ENCODE peak calls at places on chromosome 13, in eight cellular contexts. Q, X, I, L, Y, R, G and W are unnamed samples.

GRCh38 chr13:112194579-112194978 is 127.6 kb downstream of the SOX1 start:
- DNase-seq in Q (no peak), X (no peak), I (no peak), L (no peak), Y (no peak), R (no peak), G (no peak), W (no peak)

GRCh38 chr13:114212096-114212495 is 22.6 kb upstream of the CDC16 start:
- DNase-seq in Q (no peak), X (no peak), I (no peak), L (no peak), Y (no peak), R (no peak), G (no peak), W (no peak)

GRCh38 chr13:88979465-88980180 is 1308.5 kb downstream of the SLITRK5 start:
- DNase-seq in Q (no peak), X (no peak), I (no peak), L (no peak), Y (no peak), R (no peak), G (no peak), W (no peak)

GRCh38 chr13:27425918-27426630 is 1.7 kb downstream of the GTF3A start:
- DNase-seq in Q (no peak), X (peak; percentile 82), I (peak; percentile 92), L (peak; percentile 64), Y (peak; percentile 83), R (peak; percentile 92), G (peak; percentile 88), W (peak; percentile 47)

GRCh38 chr13:113045214-113046007 is 60.2 kb upstream of the F7 start:
- DNase-seq in Q (no peak), X (no peak), I (no peak), L (peak; percentile 25), Y (no peak), R (no peak), G (no peak), W (no peak)

GRCh38 chr13:38866649-38867048 is 124.0 kb downstream of the STOML3 start:
- DNase-seq in Q (no peak), X (peak; percentile 29), I (no peak), L (no peak), Y (no peak), R (no peak), G (no peak), W (no peak)

GRCh38 chr13:28796938-28797257 is 23.2 kb upstream of the MTUS2 start:
- DNase-seq in Q (no peak), X (no peak), I (no peak), L (no peak), Y (no peak), R (no peak), G (no peak), W (no peak)

GRCh38 chr13:66262330-66262729 is 967.8 kb downstream of the PCDH9 start:
- DNase-seq in Q (no peak), X (no peak), I (no peak), L (no peak), Y (no peak), R (no peak), G (no peak), W (no peak)

GRCh38 chr13:33493672-33494365 is 208.3 kb upstream of the STARD13 start:
- DNase-seq in Q (no peak), X (no peak), I (no peak), L (no peak), Y (no peak), R (no peak), G (no peak), W (no peak)

GRCh38 chr13:39336207-39336606 is 266.8 kb downstream of the LHFPL6 start:
- DNase-seq in Q (no peak), X (no peak), I (no peak), L (no peak), Y (no peak), R (no peak), G (no peak), W (no peak)

GRCh38 chr13:77919351-77920294 is 992 bp upstream of the EDNRB start:
- DNase-seq in Q (no peak), X (no peak), I (no peak), L (peak; percentile 70), Y (no peak), R (peak; percentile 76), G (peak; percentile 82), W (peak; percentile 15)

GRCh38 chr13:100510208-100510997 is 78.2 kb downstream of the GGACT start:
- DNase-seq in Q (no peak), X (no peak), I (no peak), L (no peak), Y (no peak), R (no peak), G (no peak), W (no peak)

GRCh38 chr13:48562296-48563066 is 29.6 kb upstream of the RCBTB2 start:
- DNase-seq in Q (no peak), X (no peak), I (no peak), L (no peak), Y (no peak), R (no peak), G (no peak), W (no peak)

GRCh38 chr13:41384749-41385503 is 72.4 kb upstream of the RGCC start:
- DNase-seq in Q (no peak), X (peak; percentile 18), I (no peak), L (no peak), Y (no peak), R (no peak), G (no peak), W (no peak)
- TF ChIP-seq CTCF in Q (no peak), X (peak; percentile 33), I (peak; percentile 49), L (peak; percentile 37), Y (no peak), R (no peak), G (no peak), W (peak; percentile 70)

GRCh38 chr13:68234278-68234677 is 1004.1 kb upstream of the PCDH9 start:
- DNase-seq in Q (no peak), X (peak; percentile 7), I (no peak), L (no peak), Y (no peak), R (no peak), G (no peak), W (no peak)
- TF ChIP-seq CTCF in Q (no peak), X (no peak), I (no peak), L (no peak), Y (no peak), R (no peak), G (no peak), W (no peak)

GRCh38 chr13:70098669-70099068 is 9.0 kb upstream of the ATXN8OS start:
- DNase-seq in Q (no peak), X (no peak), I (no peak), L (no peak), Y (no peak), R (no peak), G (no peak), W (no peak)
- TF ChIP-seq CTCF in Q (no peak), X (peak; percentile 33), I (no peak), L (peak; percentile 32), Y (no peak), R (no peak), G (no peak), W (peak; percentile 66)

DNA sequence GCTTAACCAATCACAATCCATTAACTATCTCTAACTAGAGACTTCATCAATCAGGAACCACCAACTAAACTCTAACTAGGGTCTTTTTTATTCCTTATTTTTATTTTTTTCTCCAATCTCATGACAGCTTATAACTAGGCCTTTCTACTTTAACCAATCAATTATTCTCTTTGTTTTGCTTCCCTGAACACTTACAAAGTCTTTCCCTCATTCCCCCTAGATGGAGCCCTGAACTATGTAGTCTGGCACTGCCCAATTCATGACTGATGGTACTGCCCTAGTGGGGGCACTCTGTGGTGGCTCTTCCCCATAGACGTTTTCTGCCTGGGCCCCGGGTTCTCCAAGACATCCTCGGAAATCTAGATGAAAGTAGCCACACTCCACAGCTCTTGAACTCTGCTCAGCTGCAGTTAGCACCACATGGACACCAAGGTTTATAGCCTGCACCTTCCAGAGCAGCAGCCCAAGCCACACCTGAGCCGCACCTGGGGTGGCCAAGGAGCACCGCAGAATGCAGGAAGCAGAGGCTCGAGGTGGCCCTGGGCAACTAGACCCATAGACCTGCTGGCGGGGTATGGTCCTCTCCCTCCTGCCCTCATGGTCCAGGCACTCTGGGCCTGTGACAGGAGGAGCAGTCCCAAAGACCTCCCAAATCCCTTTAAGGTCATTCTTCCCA is 6.6 kb downstream of the ATP7B start:
- DNase-seq in Q (no peak), X (no peak), I (no peak), L (no peak), Y (no peak), R (no peak), G (no peak), W (no peak)
- TF ChIP-seq CTCF in Q (no peak), X (no peak), I (no peak), L (no peak), Y (no peak), R (no peak), G (no peak), W (no peak)

GRCh38 chr13:110444226-110444653 is 117.3 kb downstream of the RAB20 start:
- DNase-seq in Q (no peak), X (no peak), I (no peak), L (no peak), Y (no peak), R (no peak), G (no peak), W (no peak)
- TF ChIP-seq CTCF in Q (no peak), X (no peak), I (no peak), L (peak; percentile 36), Y (no peak), R (peak; percentile 37), G (no peak), W (no peak)

GRCh38 chr13:30671271-30671815 is 53.6 kb downstream of the USPL1 start:
- DNase-seq in Q (no peak), X (no peak), I (no peak), L (no peak), Y (no peak), R (no peak), G (no peak), W (no peak)

GRCh38 chr13:30668305-30668704 is 50.6 kb downstream of the USPL1 start:
- DNase-seq in Q (no peak), X (no peak), I (no peak), L (no peak), Y (no peak), R (no peak), G (no peak), W (no peak)

GRCh38 chr13:30676672-30677071 is 58.7 kb upstream of the ALOX5AP start:
- DNase-seq in Q (no peak), X (no peak), I (no peak), L (no peak), Y (no peak), R (no peak), G (no peak), W (no peak)

GRCh38 chr13:30679483-30680330 is 55.6 kb upstream of the ALOX5AP start:
- DNase-seq in Q (no peak), X (peak; percentile 26), I (no peak), L (no peak), Y (no peak), R (no peak), G (no peak), W (no peak)

GRCh38 chr13:30673669-30674521 is 56.2 kb downstream of the USPL1 start:
- DNase-seq in Q (peak; percentile 83), X (peak; percentile 86), I (peak; percentile 93), L (peak; percentile 90), Y (peak; percentile 79), R (peak; percentile 99), G (peak; percentile 95), W (peak; percentile 93)
- TF ChIP-seq CTCF in Q (no peak), X (peak; percentile 81), I (peak; percentile 78), L (peak; percentile 66), Y (no peak), R (peak; percentile 88), G (peak; percentile 79), W (peak; percentile 74)